ENCODE peak calls at places on chromosomes 1 and 21, in four cellular contexts. One of them, this sample, is unnamed.

GRCh38 chr1:163258181-163258580 is 55.5 kb upstream of the RGS5 start:
- DNase-seq in neural crest cell: no peak
- DNase-seq in lung microvascular endothelial cell: peak; percentile 7
- DNase-seq in NCI-H1105: no peak
- DNase-seq in this sample: no peak

GRCh38 chr1:41240806-41241747 is 1.0 kb downstream of the SCMH1 start:
- DNase-seq in neural crest cell: no peak
- DNase-seq in NCI-H1105: peak; percentile 21
- DNase-seq in lung microvascular endothelial cell: peak; percentile 35
- DNase-seq in this sample: peak; percentile 45

GRCh38 chr21:20351138-20351537 is 647.1 kb upstream of the NCAM2 start:
- DNase-seq in NCI-H1105: no peak
- DNase-seq in neural crest cell: no peak
- DNase-seq in lung microvascular endothelial cell: no peak
- DNase-seq in this sample: no peak

GRCh38 chr1:47812848-47813508 is 184.2 kb downstream of the TRABD2B start:
- DNase-seq in NCI-H1105: no peak
- DNase-seq in lung microvascular endothelial cell: no peak
- DNase-seq in neural crest cell: no peak
- DNase-seq in this sample: peak; percentile 37

GRCh38 chr1:68906431-68906830 is 409.5 kb upstream of the DEPDC1 start:
- DNase-seq in lung microvascular endothelial cell: no peak
- DNase-seq in NCI-H1105: no peak
- DNase-seq in neural crest cell: no peak
- DNase-seq in this sample: no peak

GRCh38 chr1:54857741-54858665 is 29.0 kb downstream of the DHCR24 start:
- DNase-seq in lung microvascular endothelial cell: peak; percentile 17
- DNase-seq in neural crest cell: no peak
- DNase-seq in NCI-H1105: no peak
- DNase-seq in this sample: no peak

GRCh38 chr1:216045400-216045799 is 377.8 kb downstream of the USH2A start:
- DNase-seq in lung microvascular endothelial cell: no peak
- DNase-seq in neural crest cell: no peak
- DNase-seq in NCI-H1105: no peak
- DNase-seq in this sample: no peak

GRCh38 chr1:107262472-107263286 is 121.8 kb downstream of the NTNG1 start:
- DNase-seq in NCI-H1105: no peak
- DNase-seq in lung microvascular endothelial cell: no peak
- DNase-seq in neural crest cell: no peak
- DNase-seq in this sample: no peak

GRCh38 chr1:61641171-61641570 is 83.8 kb downstream of the TM2D1 start:
- DNase-seq in lung microvascular endothelial cell: no peak
- DNase-seq in NCI-H1105: no peak
- DNase-seq in neural crest cell: no peak
- DNase-seq in this sample: no peak

GRCh38 chr1:241518447-241519307 is 878 bp downstream of the FH start:
- DNase-seq in neural crest cell: peak; percentile 22
- DNase-seq in lung microvascular endothelial cell: peak; percentile 30
- DNase-seq in NCI-H1105: no peak
- DNase-seq in this sample: no peak

GRCh38 chr1:101438359-101438758 is 201.5 kb downstream of the S1PR1 start:
- DNase-seq in neural crest cell: no peak
- DNase-seq in NCI-H1105: no peak
- DNase-seq in lung microvascular endothelial cell: peak; percentile 57
- DNase-seq in this sample: no peak

GRCh38 chr1:24862775-24863483 is 67.1 kb downstream of the RUNX3 start:
- DNase-seq in lung microvascular endothelial cell: no peak
- DNase-seq in NCI-H1105: no peak
- DNase-seq in neural crest cell: no peak
- DNase-seq in this sample: no peak

GRCh38 chr1:184157396-184157747 is 105.8 kb downstream of the TSEN15 start:
- DNase-seq in lung microvascular endothelial cell: no peak
- DNase-seq in NCI-H1105: no peak
- DNase-seq in neural crest cell: no peak
- DNase-seq in this sample: no peak